ENCODE peak calls at places on chromosome 2, in seven cellular contexts. M is K562, J is HCT116, A is HepG2, C is SK-N-SH, O is GM12878, H is H1. X is an unnamed sample.

GRCh38 chr2:128642801-128643200 is 324.1 kb upstream of the HS6ST1 start:
- DNase-seq in M (no peak), J (no peak), A (no peak), C (no peak), O (no peak), H (no peak), X (no peak)

GRCh38 chr2:172726172-172726735 is 9.4 kb upstream of the RAPGEF4 start:
- DNase-seq in M (no peak), J (no peak), A (peak; percentile 95), C (no peak), O (no peak), H (no peak), X (no peak)

GRCh38 chr2:96928277-96928781 is 58.1 kb downstream of the FAM178B start:
- DNase-seq in M (no peak), J (no peak), A (no peak), C (no peak), O (no peak), H (no peak), X (no peak)

GRCh38 chr2:36338124-36338826 is 17.3 kb upstream of the CRIM1 start:
- DNase-seq in M (no peak), J (no peak), A (no peak), C (no peak), O (no peak), H (no peak), X (no peak)

GRCh38 chr2:19989681-19990415 is at the start of gene WDR35:
- DNase-seq in M (peak; percentile 95), J (peak; percentile 72), A (peak; percentile 90), C (peak; percentile 100), O (peak; percentile 53), H (peak; percentile 99), X (peak; percentile 83)

GRCh38 chr2:109474319-109474825 is 139.4 kb downstream of the SEPTIN10 start:
- DNase-seq in M (no peak), J (no peak), A (no peak), C (no peak), O (no peak), H (no peak), X (no peak)

GRCh38 chr2:201515573-201516246 is 64.2 kb downstream of the STRADB start:
- DNase-seq in M (no peak), J (no peak), A (no peak), C (no peak), O (no peak), H (no peak), X (no peak)

GRCh38 chr2:4539121-4539520 is 835.7 kb downstream of the DCDC2C start:
- DNase-seq in M (no peak), J (no peak), A (no peak), C (no peak), O (no peak), H (no peak), X (no peak)

GRCh38 chr2:76461431-76461830 is 750.7 kb upstream of the GCFC2 start:
- DNase-seq in M (no peak), J (no peak), A (no peak), C (no peak), O (no peak), H (no peak), X (no peak)

GRCh38 chr2:50084086-50084843 is 930.0 kb upstream of the FSHR start:
- DNase-seq in M (no peak), J (no peak), A (no peak), C (no peak), O (no peak), H (no peak), X (no peak)

DNA sequence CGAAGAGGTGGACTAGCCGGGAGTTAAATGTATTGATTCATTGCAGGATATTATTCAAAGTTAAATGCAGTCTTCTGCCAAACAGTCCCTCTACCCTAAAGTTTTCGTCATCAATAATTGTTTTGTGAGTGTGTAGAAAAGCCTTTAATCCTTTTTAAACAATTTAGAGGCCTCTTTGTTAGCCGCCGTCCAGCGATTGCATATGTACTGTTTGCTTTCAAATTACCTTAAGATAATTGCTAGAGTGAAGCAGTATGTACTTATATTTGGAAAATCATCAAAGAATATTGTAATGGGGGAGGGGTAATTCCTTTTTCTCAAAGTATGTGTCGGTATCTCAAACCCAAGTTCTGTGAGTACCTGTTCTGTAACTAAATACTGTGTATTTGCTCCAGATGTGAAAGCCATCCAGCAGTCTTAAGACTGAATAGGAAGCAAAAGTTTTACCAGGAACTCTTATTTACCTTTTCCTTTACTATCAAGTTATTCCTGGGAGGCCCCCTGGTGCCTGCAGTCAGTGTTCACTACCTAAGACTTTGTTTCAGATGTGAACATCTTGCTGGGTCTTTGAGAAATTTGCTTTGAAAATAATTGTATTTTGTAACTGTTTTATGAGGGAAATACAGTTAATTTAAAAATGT is 1.5 kb downstream of the PPP1CB start:
- DNase-seq in M (peak; percentile 35), J (peak; percentile 42), A (peak; percentile 69), C (peak; percentile 53), O (no peak), H (no peak), X (peak; percentile 15)
- TF ChIP-seq YY1 in M (no peak), J (no peak), A (no peak), C (no peak), O (no peak), H (no peak), X (no peak)

GRCh38 chr2:40877734-40878288 is 425.9 kb upstream of the SLC8A1 start:
- DNase-seq in M (no peak), J (no peak), A (no peak), C (no peak), O (no peak), H (no peak), X (no peak)
- TF ChIP-seq YY1 in M (no peak), J (no peak), A (no peak), C (no peak), O (no peak), H (no peak), X (no peak)

GRCh38 chr2:67825476-67825875 is 237.3 kb downstream of the C1D start:
- DNase-seq in M (no peak), J (no peak), A (no peak), C (no peak), O (no peak), H (no peak), X (no peak)
- TF ChIP-seq YY1 in M (no peak), J (no peak), A (no peak), C (no peak), O (no peak), H (no peak), X (no peak)

GRCh38 chr2:32711219-32711618 is 83.4 kb downstream of the TTC27 start:
- DNase-seq in M (no peak), J (no peak), A (no peak), C (no peak), O (no peak), H (no peak), X (no peak)
- TF ChIP-seq YY1 in M (no peak), J (no peak), A (no peak), C (no peak), O (no peak), H (no peak), X (no peak)

X was measured in NT2/D1.